ENCODE peak calls at places on chromosomes 12 and 14, in four cellular contexts. One of them, this sample, is unnamed.

GRCh38 chr12:58812229-58812628 is 108.1 kb downstream of the LRIG3 start:
- DNase-seq in NT2/D1: no peak
- DNase-seq in PC-3: no peak
- DNase-seq in tibial nerve: no peak
- DNase-seq in this sample: no peak

GRCh38 chr14:60658909-60659585 is 9.8 kb upstream of the SIX1 start:
- DNase-seq in PC-3: peak; percentile 83
- DNase-seq in tibial nerve: no peak
- DNase-seq in NT2/D1: no peak
- DNase-seq in this sample: no peak

GRCh38 chr12:125220404-125221273 is 155.4 kb downstream of the AACS start:
- DNase-seq in tibial nerve: no peak
- DNase-seq in PC-3: no peak
- DNase-seq in NT2/D1: no peak
- DNase-seq in this sample: no peak

GRCh38 chr12:152440-152839 is 61.5 kb downstream of the SLC6A12 start:
- DNase-seq in NT2/D1: no peak
- DNase-seq in tibial nerve: no peak
- DNase-seq in PC-3: no peak
- DNase-seq in this sample: no peak

GRCh38 chr12:25855716-25856115 is 102.8 kb upstream of the RASSF8 start:
- DNase-seq in PC-3: no peak
- DNase-seq in NT2/D1: no peak
- DNase-seq in tibial nerve: no peak
- DNase-seq in this sample: no peak

GRCh38 chr12:115203661-115204060 is 519.7 kb upstream of the TBX3 start:
- DNase-seq in PC-3: peak; percentile 35
- DNase-seq in NT2/D1: no peak
- DNase-seq in tibial nerve: no peak
- DNase-seq in this sample: no peak

GRCh38 chr14:31895206-31895605 is 181.9 kb upstream of the ARHGAP5 start:
- DNase-seq in NT2/D1: no peak
- DNase-seq in tibial nerve: no peak
- DNase-seq in PC-3: peak; percentile 84
- DNase-seq in this sample: no peak

GRCh38 chr12:54052745-54053624 is 650 bp upstream of the HOXC4 start:
- DNase-seq in NT2/D1: no peak
- DNase-seq in PC-3: no peak
- DNase-seq in tibial nerve: no peak
- DNase-seq in this sample: peak; percentile 67

GRCh38 chr14:105430535-105430934 is 10.9 kb downstream of the MTA1 start:
- DNase-seq in tibial nerve: no peak
- DNase-seq in NT2/D1: no peak
- DNase-seq in PC-3: peak; percentile 97
- DNase-seq in this sample: no peak

GRCh38 chr12:113054948-113055486 is 1.5 kb upstream of the DTX1 start:
- DNase-seq in tibial nerve: no peak
- DNase-seq in NT2/D1: no peak
- DNase-seq in PC-3: no peak
- DNase-seq in this sample: no peak

GRCh38 chr12:44812062-44812461 is 64.1 kb downstream of the NELL2 start:
- DNase-seq in PC-3: peak; percentile 22
- DNase-seq in tibial nerve: no peak
- DNase-seq in NT2/D1: no peak
- DNase-seq in this sample: no peak

GRCh38 chr12:21656931-21657335 is 709 bp downstream of the LDHB start:
- DNase-seq in tibial nerve: peak; percentile 27
- DNase-seq in PC-3: peak; percentile 11
- DNase-seq in NT2/D1: peak; percentile 71
- DNase-seq in this sample: peak; percentile 47

GRCh38 chr14:95198320-95198719 is 41.0 kb upstream of the DICER1 start:
- DNase-seq in NT2/D1: no peak
- DNase-seq in PC-3: no peak
- DNase-seq in tibial nerve: no peak
- DNase-seq in this sample: no peak

GRCh38 chr12:122527478-122527944 is 462 bp downstream of the KNTC1 start:
- DNase-seq in PC-3: peak; percentile 47
- DNase-seq in NT2/D1: no peak
- DNase-seq in tibial nerve: no peak
- DNase-seq in this sample: peak; percentile 35

GRCh38 chr12:6276936-6277615 is 33.4 kb upstream of the PLEKHG6 start:
- DNase-seq in PC-3: peak; percentile 35
- DNase-seq in tibial nerve: no peak
- DNase-seq in NT2/D1: no peak
- DNase-seq in this sample: peak; percentile 76

GRCh38 chr12:18864900-18865561 is 127.1 kb downstream of the CAPZA3 start:
- DNase-seq in tibial nerve: peak; percentile 20
- DNase-seq in PC-3: peak; percentile 44
- DNase-seq in NT2/D1: no peak
- DNase-seq in this sample: no peak

GRCh38 chr12:12992418-12993175 is 7.5 kb downstream of the HEBP1 start:
- DNase-seq in PC-3: no peak
- DNase-seq in tibial nerve: peak; percentile 50
- DNase-seq in NT2/D1: no peak
- DNase-seq in this sample: no peak

GRCh38 chr14:95701846-95702221 is 12.1 kb downstream of the TCL1A start:
- DNase-seq in NT2/D1: no peak
- DNase-seq in PC-3: no peak
- DNase-seq in tibial nerve: no peak
- DNase-seq in this sample: no peak

GRCh38 chr14:91041450-91041849 is 19.0 kb downstream of the RPS6KA5 start:
- DNase-seq in NT2/D1: no peak
- DNase-seq in PC-3: no peak
- DNase-seq in tibial nerve: no peak
- DNase-seq in this sample: no peak

GRCh38 chr12:92541024-92541423 is 161.8 kb upstream of the PLEKHG7 start:
- DNase-seq in PC-3: no peak
- DNase-seq in NT2/D1: no peak
- DNase-seq in tibial nerve: no peak
- DNase-seq in this sample: no peak

GRCh38 chr14:23433457-23433856 is 2.0 kb downstream of the MYH7 start:
- DNase-seq in PC-3: no peak
- DNase-seq in tibial nerve: no peak
- DNase-seq in NT2/D1: no peak
- DNase-seq in this sample: peak; percentile 37

GRCh38 chr12:31227401-31227981 is 98.5 kb downstream of the SINHCAF start:
- DNase-seq in NT2/D1: no peak
- DNase-seq in tibial nerve: no peak
- DNase-seq in PC-3: no peak
- DNase-seq in this sample: no peak

GRCh38 chr14:59359451-59360124 is 105.6 kb downstream of the GPR135 start:
- DNase-seq in PC-3: peak; percentile 76
- DNase-seq in tibial nerve: no peak
- DNase-seq in NT2/D1: no peak
- DNase-seq in this sample: no peak

GRCh38 chr12:123111498-123112165 is 39.3 kb downstream of the PITPNM2 start:
- DNase-seq in NT2/D1: no peak
- DNase-seq in tibial nerve: no peak
- DNase-seq in PC-3: no peak
- DNase-seq in this sample: no peak

GRCh38 chr12:30622509-30622908 is 73.2 kb downstream of the IPO8 start:
- DNase-seq in tibial nerve: no peak
- DNase-seq in NT2/D1: no peak
- DNase-seq in PC-3: peak; percentile 48
- DNase-seq in this sample: no peak

GRCh38 chr12:76183459-76184186 is 99.1 kb upstream of the NAP1L1 start:
- DNase-seq in tibial nerve: peak; percentile 50
- DNase-seq in NT2/D1: no peak
- DNase-seq in PC-3: peak; percentile 99
- DNase-seq in this sample: no peak

GRCh38 chr14:94823556-94824341 is 53.8 kb upstream of the GSC start:
- DNase-seq in PC-3: no peak
- DNase-seq in tibial nerve: no peak
- DNase-seq in NT2/D1: no peak
- DNase-seq in this sample: peak; percentile 39

GRCh38 chr12:538731-539539 is 79.2 kb downstream of the B4GALNT3 start:
- DNase-seq in tibial nerve: peak; percentile 36
- DNase-seq in PC-3: peak; percentile 69
- DNase-seq in NT2/D1: no peak
- DNase-seq in this sample: no peak

GRCh38 chr14:53399057-53399456 is 245.9 kb upstream of the DDHD1 start:
- DNase-seq in tibial nerve: no peak
- DNase-seq in NT2/D1: peak; percentile 43
- DNase-seq in PC-3: peak; percentile 65
- DNase-seq in this sample: peak; percentile 44

GRCh38 chr12:124621296-124621660 is 53.9 kb upstream of the NCOR2 start:
- DNase-seq in NT2/D1: no peak
- DNase-seq in PC-3: no peak
- DNase-seq in tibial nerve: peak; percentile 70
- DNase-seq in this sample: peak; percentile 70

GRCh38 chr12:65825323-65825572 is 965 bp downstream of the HMGA2 start:
- DNase-seq in PC-3: no peak
- DNase-seq in tibial nerve: no peak
- DNase-seq in NT2/D1: no peak
- DNase-seq in this sample: no peak
- H3K27me3 ChIP-seq in PC-3: no peaks in the 10 kb centered on the region
- H3K27me3 ChIP-seq in tibial nerve: peaks cover 77% of the 10 kb centered on the region
- H3K27me3 ChIP-seq in NT2/D1: no peaks in the 10 kb centered on the region
- H3K27me3 ChIP-seq in this sample: no peaks in the 10 kb centered on the region

GRCh38 chr14:73787760-73788508 is 63.7 kb upstream of the PTGR2 start:
- DNase-seq in NT2/D1: no peak
- DNase-seq in PC-3: peak; percentile 32
- DNase-seq in tibial nerve: no peak
- DNase-seq in this sample: no peak
- H3K27me3 ChIP-seq in NT2/D1: peaks cover 72% of the 10 kb centered on the region
- H3K27me3 ChIP-seq in PC-3: no peaks in the 10 kb centered on the region
- H3K27me3 ChIP-seq in tibial nerve: no peaks in the 10 kb centered on the region
- H3K27me3 ChIP-seq in this sample: peaks cover 23% of the 10 kb centered on the region

DNA sequence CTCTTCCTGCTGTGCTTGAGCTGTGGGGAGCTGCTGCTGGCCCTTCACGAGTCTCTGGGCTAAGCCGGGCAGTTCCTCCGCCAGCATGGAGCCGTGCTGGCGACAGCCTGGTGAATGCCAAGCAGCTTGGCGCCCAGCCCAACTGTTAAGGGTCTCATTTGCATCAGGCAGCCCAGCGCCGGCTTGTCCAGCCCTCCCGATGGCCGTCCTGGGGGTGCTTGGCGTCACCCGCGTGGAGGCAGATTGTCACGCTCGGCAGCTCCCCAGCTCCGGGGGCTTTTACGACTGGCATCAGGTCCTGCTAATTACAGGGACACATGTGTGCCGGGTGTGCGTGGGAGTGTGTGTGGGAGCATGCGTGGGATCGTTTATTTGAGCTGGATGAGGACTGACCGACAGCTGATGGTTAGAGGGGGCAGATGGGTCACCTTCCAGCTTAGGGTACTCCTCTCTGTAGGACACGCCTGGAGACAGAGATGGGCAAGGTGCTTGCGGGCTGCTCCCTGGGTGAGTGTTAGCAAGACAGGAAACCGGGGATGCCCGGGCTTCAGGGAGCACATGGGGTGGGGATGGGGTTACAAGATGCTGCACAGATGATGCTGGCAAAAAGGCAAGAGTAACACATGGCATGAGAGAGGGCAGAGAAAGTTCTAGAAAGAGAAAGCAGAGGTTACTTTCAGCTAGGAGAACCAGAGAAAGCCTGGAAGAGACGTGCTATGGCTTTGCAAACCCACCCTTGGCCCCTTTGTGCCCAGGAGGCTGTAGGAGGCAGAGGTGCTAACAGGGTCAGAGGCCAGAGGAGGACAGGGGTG is 64.1 kb downstream of the KIF26A start:
- DNase-seq in NT2/D1: no peak
- DNase-seq in PC-3: no peak
- DNase-seq in tibial nerve: no peak
- DNase-seq in this sample: no peak
- H3K27me3 ChIP-seq in NT2/D1: no peaks in the 10 kb centered on the region
- H3K27me3 ChIP-seq in PC-3: peaks cover 37% of the 10 kb centered on the region
- H3K27me3 ChIP-seq in tibial nerve: peaks cover 20% of the 10 kb centered on the region
- H3K27me3 ChIP-seq in this sample: no peaks in the 10 kb centered on the region

DNA sequence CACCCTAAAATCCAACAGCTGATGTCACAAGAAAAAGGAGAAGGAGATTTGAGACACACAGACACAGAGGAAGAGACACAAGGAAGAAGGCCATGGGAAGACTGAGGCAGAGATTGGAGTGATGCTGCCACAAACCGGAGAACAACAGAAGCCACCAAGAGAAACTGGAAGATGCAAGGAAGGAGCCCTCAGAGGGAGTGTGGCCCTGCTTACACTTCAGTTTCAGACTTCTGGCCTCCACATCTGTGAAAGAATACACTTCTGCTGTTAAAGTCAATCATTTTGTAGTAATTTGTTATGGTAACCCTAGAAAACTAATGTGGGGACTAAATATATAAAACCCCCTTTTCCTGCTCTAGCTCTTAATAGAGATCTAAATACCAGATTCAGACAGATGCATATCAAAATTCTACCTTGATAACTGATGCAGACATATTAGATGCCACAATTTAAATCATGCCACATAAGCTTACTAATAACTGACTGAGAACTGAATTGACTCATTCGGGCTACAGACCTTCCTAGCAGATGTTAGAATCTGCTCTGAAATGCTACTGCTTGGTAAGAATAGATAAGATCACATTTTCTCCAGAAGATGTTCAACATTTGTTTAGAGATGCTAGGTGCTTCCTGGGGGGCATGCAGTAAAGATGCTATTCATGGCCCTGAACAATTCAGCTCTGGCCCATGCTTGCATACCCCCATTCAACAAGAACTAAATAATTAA is 113.1 kb upstream of the CCND2 start:
- DNase-seq in tibial nerve: no peak
- DNase-seq in PC-3: no peak
- DNase-seq in NT2/D1: no peak
- DNase-seq in this sample: no peak
- H3K27me3 ChIP-seq in tibial nerve: no peaks in the 10 kb centered on the region
- H3K27me3 ChIP-seq in PC-3: peaks cover 11% of the 10 kb centered on the region
- H3K27me3 ChIP-seq in NT2/D1: no peaks in the 10 kb centered on the region
- H3K27me3 ChIP-seq in this sample: no peaks in the 10 kb centered on the region

GRCh38 chr12:41936333-41936732 is 208.3 kb downstream of the GXYLT1 start:
- DNase-seq in NT2/D1: no peak
- DNase-seq in tibial nerve: no peak
- DNase-seq in PC-3: no peak
- DNase-seq in this sample: no peak
- H3K27me3 ChIP-seq in NT2/D1: no peaks in the 10 kb centered on the region
- H3K27me3 ChIP-seq in tibial nerve: no peaks in the 10 kb centered on the region
- H3K27me3 ChIP-seq in PC-3: peaks cover 17% of the 10 kb centered on the region
- H3K27me3 ChIP-seq in this sample: peaks cover 27% of the 10 kb centered on the region

GRCh38 chr14:50871223-50871622 is 630 bp upstream of the ABHD12B start:
- DNase-seq in PC-3: no peak
- DNase-seq in tibial nerve: no peak
- DNase-seq in NT2/D1: no peak
- DNase-seq in this sample: no peak
- H3K27me3 ChIP-seq in PC-3: no peaks in the 10 kb centered on the region
- H3K27me3 ChIP-seq in tibial nerve: peaks cover 24% of the 10 kb centered on the region
- H3K27me3 ChIP-seq in NT2/D1: peaks cover 31% of the 10 kb centered on the region
- H3K27me3 ChIP-seq in this sample: peaks cover 4% of the 10 kb centered on the region